ENCODE peak calls at places on chromosomes 13 and 19, in four cellular contexts. V, X, J and I are unnamed samples.

GRCh38 chr19:18940791-18941627 is at the start of gene HOMER3:
- DNase-seq in J (peak; percentile 58), X (peak; percentile 83), V (peak; percentile 42), I (no peak)

GRCh38 chr19:44807652-44808462 is 1.0 kb upstream of the BCAM start:
- DNase-seq in J (no peak), X (no peak), V (no peak), I (peak; percentile 98)

GRCh38 chr13:107031691-107032090 is 463.8 kb upstream of the ARGLU1 start:
- DNase-seq in X (no peak), V (no peak), J (no peak), I (no peak)

GRCh38 chr13:106010836-106011235 is 524.6 kb downstream of the EFNB2 start:
- DNase-seq in X (no peak), V (no peak), J (no peak), I (no peak)

GRCh38 chr13:32731576-32731975 is 145.3 kb downstream of the PDS5B start:
- DNase-seq in X (no peak), J (no peak), V (no peak), I (no peak)

GRCh38 chr19:50486823-50487515 is 10.3 kb upstream of the GARIN5A start:
- DNase-seq in V (no peak), J (peak; percentile 43), X (no peak), I (peak; percentile 67)

GRCh38 chr19:2150794-2151338 is 500 bp downstream of the AP3D1 start:
- DNase-seq in V (no peak), X (no peak), J (no peak), I (no peak)

GRCh38 chr19:15038304-15038703 is 11.0 kb upstream of the CASP14 start:
- DNase-seq in X (no peak), V (no peak), J (no peak), I (no peak)

GRCh38 chr19:32196690-32197420 is 148.6 kb upstream of the ZNF507 start:
- DNase-seq in J (no peak), X (no peak), V (no peak), I (no peak)

GRCh38 chr13:32267836-32268439 is 47.2 kb downstream of the ZAR1L start:
- DNase-seq in X (no peak), V (no peak), J (peak; percentile 35), I (no peak)

GRCh38 chr13:97434417-97435296 is 688 bp downstream of the RAP2A start:
- DNase-seq in X (peak; percentile 23), V (peak; percentile 15), J (peak; percentile 21), I (no peak)

GRCh38 chr13:50686547-50686946 is 156.9 kb downstream of the DLEU7 start:
- DNase-seq in V (no peak), J (no peak), X (no peak), I (no peak)

GRCh38 chr13:32746474-32746873 is 160.2 kb downstream of the PDS5B start:
- DNase-seq in X (no peak), V (no peak), J (no peak), I (no peak)

GRCh38 chr13:65330691-65331090 is 1899.4 kb downstream of the PCDH9 start:
- DNase-seq in J (no peak), V (no peak), X (no peak), I (no peak)

GRCh38 chr13:39263531-39263930 is 225.3 kb downstream of the NHLRC3 start:
- DNase-seq in X (no peak), J (no peak), V (no peak), I (no peak)